ENCODE peak calls at places on chromosomes 5 and 9, in five cellular contexts. U, X, K, Z and G are unnamed samples.

GRCh38 chr9:34689512-34689911 is 1.6 kb downstream of the CCL19 start:
- DNase-seq in Z (no peak), K (no peak), U (no peak), X (no peak), G (no peak)

GRCh38 chr9:114924327-114924726 is 6.1 kb downstream of the TNFSF8 start:
- DNase-seq in K (no peak), Z (no peak), U (no peak), X (no peak), G (no peak)

GRCh38 chr9:89386797-89387196 is 68.5 kb downstream of the SECISBP2 start:
- DNase-seq in X (no peak), U (no peak), Z (no peak), K (no peak), G (no peak)

GRCh38 chr5:102196481-102196880 is 99.6 kb downstream of the SLCO4C1 start:
- DNase-seq in K (no peak), Z (no peak), X (no peak), U (no peak), G (no peak)

GRCh38 chr5:141848771-141849370 is 29.3 kb downstream of the PCDH1 start:
- DNase-seq in K (peak), Z (peak), X (peak), U (peak), G (peak)

GRCh38 chr5:140868721-140869554 is at the start of gene PCDHA11:
- DNase-seq in Z (no peak), U (peak), X (peak), K (no peak), G (peak)

GRCh38 chr9:22452415-22453010 is 5.9 kb downstream of the DMRTA1 start:
- DNase-seq in K (no peak), U (peak), Z (no peak), X (peak), G (peak)

GRCh38 chr5:65262094-65262493 is 219.6 kb downstream of the ADAMTS6 start:
- DNase-seq in K (peak), Z (no peak), U (no peak), X (no peak), G (peak)

GRCh38 chr9:4306066-4306787 is 6.4 kb upstream of the GLIS3 start:
- DNase-seq in U (peak), X (no peak), K (no peak), Z (no peak), G (peak)

GRCh38 chr5:79703381-79703645 is 13.7 kb downstream of the CMYA5 start:
- DNase-seq in Z (no peak), K (no peak), X (no peak), U (no peak), G (no peak)

GRCh38 chr5:32462618-32463017 is 18.1 kb upstream of the ZFR start:
- DNase-seq in U (no peak), X (peak), K (no peak), Z (no peak), G (no peak)

GRCh38 chr5:168114444-168115017 is 176.9 kb upstream of the WWC1 start:
- DNase-seq in Z (peak), U (peak), K (peak), X (peak), G (peak)

GRCh38 chr5:108101105-108101504 is 280.8 kb downstream of the FBXL17 start:
- DNase-seq in K (no peak), U (no peak), X (no peak), Z (no peak), G (no peak)

GRCh38 chr5:181151146-181151545 is 3.8 kb downstream of the OR2V2 start:
- DNase-seq in U (no peak), Z (no peak), X (peak), K (no peak), G (no peak)

GRCh38 chr9:133763272-133764183 is 25.4 kb upstream of the SARDH start:
- DNase-seq in U (no peak), Z (peak), K (no peak), X (no peak), G (peak)

GRCh38 chr9:105244996-105245719 is 707 bp downstream of the SLC44A1 start:
- DNase-seq in K (no peak), Z (peak), U (no peak), X (peak), G (peak)
- TF ChIP-seq JUN in K (no peak), Z (no peak), U (no peak), X (no peak), G (no peak)

DNA sequence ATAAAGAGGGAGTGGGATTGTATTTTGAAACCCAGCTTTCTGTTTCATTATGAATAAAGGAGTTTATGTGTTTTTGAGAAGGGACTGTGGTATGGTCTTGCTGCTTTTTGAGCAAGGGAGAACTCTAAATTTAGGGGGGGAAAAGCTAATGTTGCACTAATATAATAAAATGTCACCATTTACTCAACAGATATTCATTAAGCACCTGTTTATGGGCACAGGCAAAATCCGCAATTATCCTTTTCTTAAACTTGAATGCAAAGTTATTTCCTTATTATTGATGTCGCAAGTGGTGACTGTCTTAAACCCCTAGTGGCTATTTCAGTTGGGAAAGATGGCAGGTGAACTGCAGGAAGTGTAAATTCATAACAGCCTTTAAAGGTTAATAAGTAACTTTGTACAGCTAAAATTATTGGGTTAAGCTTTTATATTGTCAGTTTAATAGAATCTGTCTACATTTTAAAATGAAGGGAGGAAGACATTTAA is 1.5 kb downstream of the CDC42SE2 start:
- DNase-seq in U (peak), Z (no peak), X (peak), K (peak), G (peak)
- TF ChIP-seq CTCF in U (peak), Z (peak), X (peak), K (peak), G (peak)

GRCh38 chr5:173282916-173283315 is 45.3 kb downstream of the STC2 start:
- DNase-seq in X (no peak), Z (no peak), K (no peak), U (no peak), G (no peak)
- H3K27ac ChIP-seq in X (peak), Z (no peak), K (no peak), U (no peak), G (no peak)

DNA sequence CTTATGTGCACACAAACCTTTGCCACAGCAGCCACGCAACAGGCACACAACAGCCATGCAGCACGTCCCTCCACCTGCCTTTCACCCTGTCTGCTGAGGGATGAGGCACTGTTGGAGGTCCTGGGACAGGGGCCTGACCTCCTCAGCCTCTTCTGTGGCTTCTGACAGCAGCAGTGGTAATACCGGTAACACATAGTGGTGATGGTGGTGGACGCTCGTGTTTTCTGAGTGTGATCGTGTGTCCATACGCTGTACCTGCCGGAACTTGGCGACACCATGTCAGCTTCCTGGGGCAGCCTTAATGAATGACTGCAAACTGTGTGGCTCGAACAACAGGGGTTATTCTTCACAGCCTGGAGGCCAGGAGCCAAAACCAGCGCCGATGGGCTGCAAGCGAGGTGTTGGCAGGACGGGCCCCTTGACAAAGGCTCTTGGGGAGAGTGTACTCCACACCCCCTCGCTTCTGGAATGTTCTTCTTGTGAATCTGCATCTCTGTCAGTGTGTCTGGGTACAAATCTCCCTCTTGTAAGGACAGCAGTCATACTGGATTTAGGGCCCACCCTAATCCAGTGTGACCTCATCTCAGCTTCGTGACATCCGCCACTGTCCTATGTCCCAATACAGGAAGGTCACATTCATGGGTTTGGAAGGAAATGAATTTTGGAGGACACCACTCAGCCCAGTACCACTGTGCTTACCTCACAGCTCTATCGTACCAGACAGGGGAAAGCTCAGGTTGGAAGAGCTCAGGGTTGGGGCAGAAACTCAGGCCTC is 55.3 kb upstream of the EXOC3 start:
- DNase-seq in X (no peak), Z (no peak), U (no peak), K (no peak), G (no peak)
- TF ChIP-seq JUN in X (no peak), Z (no peak), U (no peak), K (no peak), G (no peak)

DNA sequence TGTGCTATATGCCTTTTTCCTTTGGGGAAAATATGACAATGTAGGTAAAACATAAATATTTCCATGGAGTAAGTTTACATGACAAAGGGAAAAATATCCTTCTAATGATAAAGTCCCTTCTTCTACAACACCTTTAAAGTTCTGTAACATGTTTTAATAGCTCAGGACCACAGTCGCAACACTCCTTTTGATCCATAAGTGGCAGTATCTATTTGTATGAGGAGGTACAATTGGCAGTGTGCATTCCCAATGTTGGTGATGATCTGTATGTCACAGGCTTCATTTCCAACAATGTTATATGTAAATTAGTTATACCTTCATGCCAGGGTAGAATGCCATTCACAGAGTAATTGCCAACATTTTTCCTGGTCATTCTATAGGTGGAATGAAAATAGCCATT is 127.1 kb upstream of the CCNH start:
- DNase-seq in U (no peak), K (no peak), X (no peak), Z (no peak), G (no peak)
- TF ChIP-seq CTCF in U (no peak), K (no peak), X (no peak), Z (no peak), G (no peak)

GRCh38 chr9:127309715-127310114 is 45.1 kb downstream of the GARNL3 start:
- DNase-seq in U (no peak), Z (no peak), X (no peak), K (no peak), G (no peak)

GRCh38 chr9:127313042-127313560 is 48.5 kb downstream of the GARNL3 start:
- DNase-seq in K (peak), U (no peak), X (no peak), Z (no peak), G (no peak)

GRCh38 chr9:127307802-127308201 is 43.2 kb downstream of the GARNL3 start:
- DNase-seq in Z (no peak), X (no peak), U (no peak), K (no peak), G (no peak)

GRCh38 chr9:127308559-127309429 is 44.2 kb downstream of the GARNL3 start:
- DNase-seq in Z (no peak), X (peak), U (peak), K (no peak), G (no peak)

DNA sequence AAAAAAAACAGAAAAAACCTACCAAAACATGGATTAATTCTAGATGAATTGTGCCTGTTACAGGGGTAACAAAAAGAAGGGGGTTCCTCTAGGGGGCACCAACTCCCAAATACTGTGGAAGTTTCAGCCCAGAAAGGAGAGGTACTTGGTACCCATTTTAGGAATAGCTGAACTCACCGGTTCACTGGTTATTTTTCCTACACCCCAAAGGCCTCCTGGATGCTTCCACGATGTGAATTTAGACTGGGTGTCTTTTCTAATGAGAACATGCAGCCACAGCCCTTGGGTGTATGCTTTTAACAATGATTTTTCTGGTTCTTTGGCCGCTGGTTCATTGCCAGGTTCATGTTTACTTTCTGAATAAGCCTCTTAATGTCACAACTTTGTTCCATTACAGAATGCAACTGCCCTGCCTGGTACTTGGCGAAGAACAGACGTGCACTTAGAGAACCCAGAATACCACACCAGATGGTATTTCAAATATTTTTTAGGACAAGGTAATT is 46.7 kb downstream of the GARNL3 start:
- DNase-seq in Z (peak), K (peak), U (peak), X (peak), G (peak)
- H3K27ac ChIP-seq in Z (no peak), K (no peak), U (no peak), X (peak), G (no peak)